ENCODE peak calls at places on chromosomes 11 and 22, in seven cellular contexts. M, Y, X, B, W, V and Z are unnamed samples.

GRCh38 chr11:132472411-132473205 is 1059.7 kb downstream of the OPCML start:
- DNase-seq in Y (no peak), M (no peak), B (no peak), X (no peak), W (no peak), V (no peak), Z (no peak)

GRCh38 chr22:27609411-27610029 is 192.0 kb downstream of the MN1 start:
- DNase-seq in Y (peak; percentile 35), B (no peak), X (no peak), V (no peak), W (no peak), M (no peak), Z (no peak)

GRCh38 chr11:23336961-23337360 is 476.7 kb upstream of the CCDC179 start:
- DNase-seq in Y (no peak), M (no peak), X (no peak), V (no peak), W (no peak), B (peak; percentile 33), Z (no peak)

GRCh38 chr22:25878933-25879332 is 136.9 kb downstream of the MYO18B start:
- DNase-seq in M (no peak), X (no peak), V (no peak), Y (no peak), W (no peak), B (no peak), Z (no peak)

GRCh38 chr22:31162015-31162765 is 2.2 kb downstream of the RNF185 start:
- DNase-seq in X (no peak), W (no peak), B (no peak), Y (no peak), M (no peak), V (no peak), Z (no peak)

GRCh38 chr11:74694536-74694935 is 36.7 kb downstream of the CHRDL2 start:
- DNase-seq in V (no peak), Y (no peak), W (peak; percentile 81), X (no peak), B (no peak), M (no peak), Z (no peak)

GRCh38 chr22:36552300-36552699 is 23.3 kb upstream of the EIF3D start:
- DNase-seq in M (no peak), V (no peak), X (no peak), B (no peak), W (no peak), Y (no peak), Z (no peak)

GRCh38 chr22:36864454-36865215 is 3.8 kb downstream of the NCF4 start:
- DNase-seq in B (no peak), Y (no peak), M (no peak), X (no peak), W (no peak), V (no peak), Z (no peak)

GRCh38 chr22:30637701-30638114 is 2.1 kb downstream of the SLC35E4 start:
- DNase-seq in Y (no peak), B (no peak), W (no peak), V (no peak), M (no peak), X (no peak), Z (no peak)

GRCh38 chr22:23225724-23226496 is 45.6 kb downstream of the BCR start:
- DNase-seq in V (no peak), W (peak; percentile 82), M (peak; percentile 83), X (peak; percentile 77), B (no peak), Y (no peak), Z (no peak)

GRCh38 chr11:107591446-107592236 is 694 bp downstream of the ELMOD1 start:
- DNase-seq in X (no peak), Y (peak; percentile 29), V (no peak), W (peak; percentile 29), M (no peak), B (no peak), Z (peak; percentile 11)

GRCh38 chr11:30608534-30608933 is 22.4 kb upstream of the MPPED2 start:
- DNase-seq in M (no peak), W (no peak), B (no peak), V (no peak), X (no peak), Y (no peak), Z (no peak)

GRCh38 chr11:618856-619624 is 3.3 kb upstream of the IRF7 start:
- DNase-seq in W (no peak), B (no peak), V (no peak), M (no peak), X (no peak), Y (no peak), Z (no peak)

GRCh38 chr22:24994070-24994763 is 41.7 kb downstream of the KIAA1671 start:
- DNase-seq in W (peak; percentile 70), B (no peak), Y (no peak), X (no peak), M (peak; percentile 89), V (no peak), Z (no peak)

GRCh38 chr11:68002943-68003845 is 703 bp downstream of the UNC93B1 start:
- DNase-seq in V (no peak), M (peak; percentile 59), B (no peak), Y (no peak), W (peak; percentile 48), X (no peak), Z (peak; percentile 77)

GRCh38 chr11:14275081-14275480 is 83.9 kb downstream of the RRAS2 start:
- DNase-seq in W (no peak), X (no peak), M (no peak), B (peak; percentile 71), V (no peak), Y (no peak), Z (no peak)

GRCh38 chr11:134124660-134125451 is 56.0 kb downstream of the JAM3 start:
- DNase-seq in B (peak; percentile 66), X (no peak), Y (peak; percentile 47), M (no peak), W (no peak), V (no peak), Z (peak; percentile 19)

GRCh38 chr11:86508604-86509471 is 134.2 kb downstream of the CCDC81 start:
- DNase-seq in W (peak; percentile 92), B (peak; percentile 30), Y (no peak), M (peak; percentile 30), V (peak; percentile 66), X (no peak), Z (no peak)

GRCh38 chr11:73395297-73396208 is 19.4 kb downstream of the RELT start:
- DNase-seq in M (no peak), X (no peak), V (no peak), W (no peak), B (no peak), Y (no peak), Z (no peak)

GRCh38 chr11:67032830-67033555 is 10.1 kb downstream of the SYT12 start:
- DNase-seq in M (no peak), Y (no peak), X (no peak), W (peak; percentile 79), V (no peak), B (peak; percentile 94), Z (no peak)

DNA sequence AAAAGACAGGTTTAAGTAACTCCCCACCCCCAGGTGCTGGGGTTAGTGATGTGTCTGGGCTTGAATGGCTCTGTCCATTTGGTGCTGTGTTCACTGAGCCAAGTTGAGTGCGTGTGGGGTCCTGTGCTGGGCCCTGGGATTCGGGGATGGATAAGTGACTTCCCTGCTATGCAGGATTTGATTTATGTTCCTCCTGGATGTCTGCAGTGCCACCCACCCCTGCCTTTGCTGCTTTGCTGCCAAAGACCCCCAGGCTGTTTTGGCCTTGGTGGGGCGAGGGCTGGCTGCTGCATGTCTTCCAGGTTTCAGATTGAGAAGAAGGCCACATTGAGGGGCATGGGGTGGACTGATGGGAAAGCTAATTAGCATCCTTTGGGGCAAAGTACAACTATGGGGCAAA is 77.9 kb upstream of the PARVG start:
- DNase-seq in Y (no peak), B (no peak), V (no peak), M (no peak), W (no peak), X (no peak), Z (no peak)
- H3K9ac ChIP-seq in Y (no peak overlapping the region), B (no peak overlapping the region), V (no peak overlapping the region), M (no peak overlapping the region), W (no peak overlapping the region), X (no peak overlapping the region), Z (no peak overlapping the region)

GRCh38 chr11:43735931-43736330 is 55.4 kb downstream of the HSD17B12 start:
- DNase-seq in X (no peak), M (no peak), Y (no peak), B (peak; percentile 71), W (peak; percentile 83), V (no peak), Z (no peak)
- H3K9ac ChIP-seq in X (no peak overlapping the region), M (no peak overlapping the region), Y (no peak overlapping the region), B (peak overlapping the region; percentile 29), W (peak overlapping the region; percentile 79), V (no peak overlapping the region), Z (no peak overlapping the region)

GRCh38 chr11:62599909-62600308 is 1.8 kb downstream of the MTA2 start:
- DNase-seq in V (no peak), W (no peak), Y (no peak), X (no peak), M (no peak), B (no peak), Z (no peak)

GRCh38 chr11:62601114-62601363 is 626 bp downstream of the MTA2 start:
- DNase-seq in M (peak; percentile 54), B (no peak), W (peak; percentile 35), V (no peak), Y (no peak), X (peak; percentile 60), Z (peak; percentile 31)

GRCh38 chr11:62600367-62601113 is 1.1 kb downstream of the MTA2 start:
- DNase-seq in W (no peak), Y (no peak), M (no peak), X (no peak), B (no peak), V (no peak), Z (peak; percentile 44)

GRCh38 chr11:62601364-62602140 is at the start of gene MTA2:
- DNase-seq in Y (peak; percentile 99), M (peak; percentile 97), X (peak; percentile 100), V (peak; percentile 94), B (peak; percentile 97), W (peak; percentile 99), Z (peak; percentile 99)

DNA sequence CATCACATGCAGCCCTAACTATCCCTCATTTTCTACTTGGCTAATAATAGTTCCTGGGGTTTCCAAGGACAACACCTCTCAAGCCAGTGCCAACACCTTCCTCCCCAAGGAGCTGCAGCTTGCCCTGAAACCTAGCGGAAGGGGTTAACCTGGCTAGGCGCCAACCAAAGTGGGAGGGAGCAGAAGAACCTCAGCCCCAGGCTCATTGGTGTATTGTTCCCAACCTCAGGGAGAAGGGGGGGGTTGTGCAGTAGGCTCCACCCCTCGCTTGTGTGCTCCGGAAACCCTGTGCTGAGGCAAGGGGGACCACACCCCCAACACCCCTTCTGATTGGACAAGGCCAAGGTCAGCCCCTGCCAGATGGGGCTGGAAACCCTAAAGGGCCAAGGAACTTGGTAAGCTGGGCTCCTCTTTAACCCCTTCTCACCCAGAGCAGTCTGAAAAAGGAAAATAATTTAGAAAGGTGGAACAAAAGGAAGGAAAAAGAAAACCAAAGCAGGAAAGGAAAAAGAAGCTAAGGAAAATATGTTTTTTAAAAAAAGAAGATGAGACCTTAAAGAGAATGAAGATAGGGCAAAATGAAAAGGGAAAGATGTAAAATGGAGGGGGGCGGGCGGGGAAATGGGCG is 2.5 kb downstream of the MTA2 start:
- DNase-seq in M (peak; percentile 94), W (peak; percentile 96), Y (peak; percentile 59), B (peak; percentile 99), V (peak; percentile 97), X (peak; percentile 99), Z (peak; percentile 99)
- H3K9ac ChIP-seq in M (peak overlapping the region; percentile 97), W (peak overlapping the region; percentile 98), Y (no peak overlapping the region), B (peak overlapping the region; percentile 90), V (peak overlapping the region; percentile 99), X (peak overlapping the region; percentile 97), Z (peak overlapping the region; percentile 97)

DNA sequence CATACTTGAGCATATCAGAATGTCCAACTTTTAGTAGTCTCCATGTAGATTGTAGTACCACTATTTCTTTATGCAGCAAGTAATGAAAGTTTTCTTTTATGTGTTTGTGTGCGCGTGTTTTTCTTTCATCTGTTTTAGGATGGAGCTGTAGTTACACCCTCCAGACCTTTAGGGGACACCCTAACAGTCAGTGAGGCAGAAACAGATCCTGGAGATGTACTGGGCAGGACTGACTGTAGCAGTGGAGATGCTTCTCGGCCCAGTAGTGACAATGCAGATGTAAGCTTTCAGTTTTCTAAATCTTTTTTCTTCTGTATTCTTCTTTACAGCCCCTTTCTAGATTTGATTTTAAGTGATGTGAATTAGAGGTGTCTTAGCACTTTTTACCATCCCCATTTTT is 79.9 kb upstream of the GRIK4 start:
- DNase-seq in M (no peak), B (peak; percentile 72), V (peak; percentile 18), X (no peak), Y (no peak), W (peak; percentile 48), Z (peak; percentile 24)
- H3K9ac ChIP-seq in M (no peak overlapping the region), B (peak overlapping the region; percentile 87), V (no peak overlapping the region), X (no peak overlapping the region), Y (no peak overlapping the region), W (peak overlapping the region; percentile 36), Z (no peak overlapping the region)